ENCODE peak calls at places on chromosomes 12 and 14, in five cellular contexts. One of them, this sample, is unnamed.

GRCh38 chr12:19177754-19178153 is 48.2 kb downstream of the PLEKHA5 start:
- DNase-seq in body of pancreas: no peak
- DNase-seq in endothelial cell: no peak
- DNase-seq in pancreas: no peak
- DNase-seq in astrocyte of the cerebellum: no peak
- DNase-seq in this sample: no peak

GRCh38 chr12:23757541-23757962 is 191.9 kb downstream of the SOX5 start:
- DNase-seq in astrocyte of the cerebellum: no peak
- DNase-seq in endothelial cell: peak
- DNase-seq in body of pancreas: no peak
- DNase-seq in pancreas: no peak
- DNase-seq in this sample: peak

GRCh38 chr14:20751963-20752562 is 6.4 kb downstream of the EDDM3A start:
- DNase-seq in astrocyte of the cerebellum: no peak
- DNase-seq in pancreas: no peak
- DNase-seq in body of pancreas: no peak
- DNase-seq in endothelial cell: no peak
- DNase-seq in this sample: no peak

GRCh38 chr14:72800848-72801370 is 93.0 kb downstream of the DPF3 start:
- DNase-seq in endothelial cell: no peak
- DNase-seq in pancreas: no peak
- DNase-seq in astrocyte of the cerebellum: no peak
- DNase-seq in body of pancreas: no peak
- DNase-seq in this sample: no peak

GRCh38 chr14:34081576-34082136 is 130.8 kb upstream of the EGLN3 start:
- DNase-seq in astrocyte of the cerebellum: peak
- DNase-seq in body of pancreas: peak
- DNase-seq in endothelial cell: no peak
- DNase-seq in pancreas: peak
- DNase-seq in this sample: peak

GRCh38 chr12:38158428-38159091 is 158.0 kb upstream of the ALG10B start:
- DNase-seq in astrocyte of the cerebellum: no peak
- DNase-seq in endothelial cell: no peak
- DNase-seq in body of pancreas: no peak
- DNase-seq in pancreas: no peak
- DNase-seq in this sample: no peak

GRCh38 chr12:113347107-113347506 is 11.3 kb upstream of the PLBD2 start:
- DNase-seq in pancreas: no peak
- DNase-seq in endothelial cell: no peak
- DNase-seq in body of pancreas: no peak
- DNase-seq in astrocyte of the cerebellum: no peak
- DNase-seq in this sample: no peak

GRCh38 chr12:12405882-12406281 is 49.0 kb downstream of the BORCS5 start:
- DNase-seq in pancreas: peak
- DNase-seq in astrocyte of the cerebellum: no peak
- DNase-seq in body of pancreas: peak
- DNase-seq in endothelial cell: no peak
- DNase-seq in this sample: peak

GRCh38 chr12:54001283-54002187 is 1.6 kb downstream of the HOXC9 start:
- DNase-seq in body of pancreas: no peak
- DNase-seq in endothelial cell: no peak
- DNase-seq in pancreas: no peak
- DNase-seq in astrocyte of the cerebellum: no peak
- DNase-seq in this sample: no peak

GRCh38 chr12:25971675-25972035 is 13.2 kb downstream of the RASSF8 start:
- DNase-seq in body of pancreas: no peak
- DNase-seq in astrocyte of the cerebellum: no peak
- DNase-seq in pancreas: no peak
- DNase-seq in endothelial cell: no peak
- DNase-seq in this sample: no peak

GRCh38 chr12:25975179-25975578 is 16.7 kb downstream of the RASSF8 start:
- DNase-seq in body of pancreas: no peak
- DNase-seq in pancreas: no peak
- DNase-seq in endothelial cell: no peak
- DNase-seq in astrocyte of the cerebellum: no peak
- DNase-seq in this sample: no peak

GRCh38 chr12:25970082-25970481 is 11.6 kb downstream of the RASSF8 start:
- DNase-seq in endothelial cell: no peak
- DNase-seq in astrocyte of the cerebellum: no peak
- DNase-seq in pancreas: no peak
- DNase-seq in body of pancreas: no peak
- DNase-seq in this sample: no peak

GRCh38 chr12:25972783-25973182 is 14.3 kb downstream of the RASSF8 start:
- DNase-seq in body of pancreas: no peak
- DNase-seq in endothelial cell: no peak
- DNase-seq in astrocyte of the cerebellum: no peak
- DNase-seq in pancreas: no peak
- DNase-seq in this sample: no peak

GRCh38 chr12:25970916-25971674 is 12.6 kb downstream of the RASSF8 start:
- DNase-seq in endothelial cell: no peak
- DNase-seq in body of pancreas: no peak
- DNase-seq in pancreas: no peak
- DNase-seq in astrocyte of the cerebellum: no peak
- DNase-seq in this sample: peak
- TF ChIP-seq CTCF in endothelial cell: peak
- TF ChIP-seq CTCF in body of pancreas: no peak
- TF ChIP-seq CTCF in pancreas: no peak
- TF ChIP-seq CTCF in astrocyte of the cerebellum: peak
- TF ChIP-seq CTCF in this sample: no peak

GRCh38 chr14:43503508-43503907 is 1003.6 kb downstream of the FSCB start:
- DNase-seq in pancreas: no peak
- DNase-seq in endothelial cell: no peak
- DNase-seq in astrocyte of the cerebellum: no peak
- DNase-seq in body of pancreas: no peak
- DNase-seq in this sample: no peak
- TF ChIP-seq CTCF in pancreas: no peak
- TF ChIP-seq CTCF in endothelial cell: no peak
- TF ChIP-seq CTCF in astrocyte of the cerebellum: no peak
- TF ChIP-seq CTCF in body of pancreas: peak
- TF ChIP-seq CTCF in this sample: peak

GRCh38 chr12:6644903-6645302 is 2.3 kb downstream of the ACRBP start:
- DNase-seq in body of pancreas: no peak
- DNase-seq in pancreas: no peak
- DNase-seq in astrocyte of the cerebellum: no peak
- DNase-seq in endothelial cell: peak
- DNase-seq in this sample: no peak
- TF ChIP-seq CTCF in body of pancreas: no peak
- TF ChIP-seq CTCF in pancreas: no peak
- TF ChIP-seq CTCF in astrocyte of the cerebellum: no peak
- TF ChIP-seq CTCF in endothelial cell: no peak
- TF ChIP-seq CTCF in this sample: peak

GRCh38 chr12:105235747-105236476 is at the start of gene APPL2:
- DNase-seq in pancreas: peak
- DNase-seq in astrocyte of the cerebellum: peak
- DNase-seq in body of pancreas: peak
- DNase-seq in endothelial cell: peak
- DNase-seq in this sample: peak
- TF ChIP-seq CTCF in pancreas: no peak
- TF ChIP-seq CTCF in astrocyte of the cerebellum: no peak
- TF ChIP-seq CTCF in body of pancreas: peak
- TF ChIP-seq CTCF in endothelial cell: peak
- TF ChIP-seq CTCF in this sample: no peak

GRCh38 chr12:71638499-71638898 is 25.1 kb downstream of the ZFC3H1 start:
- DNase-seq in endothelial cell: no peak
- DNase-seq in astrocyte of the cerebellum: no peak
- DNase-seq in pancreas: no peak
- DNase-seq in body of pancreas: no peak
- DNase-seq in this sample: no peak

GRCh38 chr12:71640316-71640715 is 23.3 kb downstream of the ZFC3H1 start:
- DNase-seq in astrocyte of the cerebellum: no peak
- DNase-seq in endothelial cell: no peak
- DNase-seq in body of pancreas: no peak
- DNase-seq in pancreas: no peak
- DNase-seq in this sample: no peak

GRCh38 chr12:71641390-71641789 is 22.3 kb downstream of the ZFC3H1 start:
- DNase-seq in body of pancreas: no peak
- DNase-seq in endothelial cell: no peak
- DNase-seq in astrocyte of the cerebellum: no peak
- DNase-seq in pancreas: no peak
- DNase-seq in this sample: no peak

GRCh38 chr12:71639341-71639760 is 24.3 kb downstream of the ZFC3H1 start:
- DNase-seq in pancreas: no peak
- DNase-seq in endothelial cell: peak
- DNase-seq in astrocyte of the cerebellum: no peak
- DNase-seq in body of pancreas: no peak
- DNase-seq in this sample: no peak

GRCh38 chr12:71636704-71637115 is 26.9 kb downstream of the ZFC3H1 start:
- DNase-seq in pancreas: no peak
- DNase-seq in body of pancreas: no peak
- DNase-seq in endothelial cell: peak
- DNase-seq in astrocyte of the cerebellum: peak
- DNase-seq in this sample: peak
- TF ChIP-seq CTCF in pancreas: peak
- TF ChIP-seq CTCF in body of pancreas: peak
- TF ChIP-seq CTCF in endothelial cell: peak
- TF ChIP-seq CTCF in astrocyte of the cerebellum: peak
- TF ChIP-seq CTCF in this sample: peak

DNA sequence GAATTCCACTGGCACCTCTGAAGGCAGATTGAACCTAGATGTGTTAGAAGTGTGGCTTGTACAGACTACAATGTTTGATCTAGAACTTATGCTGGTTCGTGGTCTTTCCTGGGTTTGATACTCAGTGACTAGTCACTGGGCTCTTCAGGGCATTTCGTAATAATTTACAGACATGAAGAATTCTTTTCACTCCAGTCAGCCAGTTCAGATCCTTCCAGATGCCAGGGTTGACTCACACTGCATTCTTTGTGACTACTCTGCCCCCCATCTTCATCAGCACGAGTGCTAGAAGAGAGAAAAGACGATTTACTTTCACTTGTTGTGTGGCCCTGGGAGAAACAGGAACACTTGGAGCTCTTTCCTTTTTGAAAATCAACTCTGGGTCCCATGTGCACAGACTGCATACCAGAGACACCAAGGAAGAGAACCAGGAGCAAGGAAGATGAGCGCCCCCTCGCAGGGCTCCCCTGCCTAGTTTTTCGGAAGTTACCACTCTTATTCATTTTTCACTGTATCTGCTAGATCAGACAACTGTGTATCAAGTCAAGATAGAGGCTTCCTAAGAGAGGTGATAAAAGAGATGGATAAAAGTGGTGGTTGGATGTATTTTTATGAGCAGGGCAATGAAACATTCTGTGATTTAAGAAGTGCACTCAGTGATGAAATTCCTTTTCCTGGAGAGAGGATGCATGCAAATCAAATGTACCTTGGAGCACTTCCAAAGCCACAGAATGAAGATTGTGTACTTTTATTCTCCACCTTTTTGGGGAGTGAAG is 33.5 kb upstream of the EVL start:
- DNase-seq in endothelial cell: no peak
- DNase-seq in pancreas: no peak
- DNase-seq in astrocyte of the cerebellum: peak
- DNase-seq in body of pancreas: no peak
- DNase-seq in this sample: peak
- TF ChIP-seq CTCF in endothelial cell: no peak
- TF ChIP-seq CTCF in pancreas: no peak
- TF ChIP-seq CTCF in astrocyte of the cerebellum: no peak
- TF ChIP-seq CTCF in body of pancreas: no peak
- TF ChIP-seq CTCF in this sample: peak

GRCh38 chr14:63212209-63212608 is 8.0 kb downstream of the RHOJ start:
- DNase-seq in endothelial cell: no peak
- DNase-seq in pancreas: no peak
- DNase-seq in body of pancreas: no peak
- DNase-seq in astrocyte of the cerebellum: no peak
- DNase-seq in this sample: no peak
- TF ChIP-seq CTCF in endothelial cell: peak
- TF ChIP-seq CTCF in pancreas: no peak
- TF ChIP-seq CTCF in body of pancreas: no peak
- TF ChIP-seq CTCF in astrocyte of the cerebellum: peak
- TF ChIP-seq CTCF in this sample: peak

GRCh38 chr14:65286443-65286842 is 126.1 kb upstream of the FUT8 start:
- DNase-seq in body of pancreas: no peak
- DNase-seq in pancreas: no peak
- DNase-seq in endothelial cell: no peak
- DNase-seq in astrocyte of the cerebellum: no peak
- DNase-seq in this sample: no peak
- TF ChIP-seq CTCF in body of pancreas: peak
- TF ChIP-seq CTCF in pancreas: no peak
- TF ChIP-seq CTCF in endothelial cell: peak
- TF ChIP-seq CTCF in astrocyte of the cerebellum: peak
- TF ChIP-seq CTCF in this sample: peak

DNA sequence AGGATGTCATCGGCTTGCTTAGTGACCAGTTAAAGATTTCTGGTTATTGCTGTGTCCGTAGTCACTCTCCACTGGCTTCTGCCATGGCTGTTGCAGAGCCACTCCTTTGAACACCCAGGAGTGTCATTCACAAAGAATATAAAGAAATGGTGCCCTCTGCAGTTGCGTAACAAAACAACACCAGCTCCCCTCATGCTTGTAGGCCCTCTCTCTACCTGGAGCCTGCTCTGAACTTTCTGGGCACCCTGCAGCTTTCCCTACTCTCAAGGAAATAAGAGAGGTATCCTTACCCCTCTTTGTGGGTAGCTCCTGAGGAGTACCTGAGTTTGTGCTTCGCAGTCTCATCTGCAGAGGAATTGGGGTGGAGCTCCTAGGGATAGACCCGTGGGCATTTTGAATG is 97.3 kb upstream of the TMEM260 start:
- DNase-seq in astrocyte of the cerebellum: no peak
- DNase-seq in body of pancreas: no peak
- DNase-seq in endothelial cell: peak
- DNase-seq in pancreas: no peak
- DNase-seq in this sample: no peak
- TF ChIP-seq CTCF in astrocyte of the cerebellum: no peak
- TF ChIP-seq CTCF in body of pancreas: peak
- TF ChIP-seq CTCF in endothelial cell: peak
- TF ChIP-seq CTCF in pancreas: no peak
- TF ChIP-seq CTCF in this sample: peak

DNA sequence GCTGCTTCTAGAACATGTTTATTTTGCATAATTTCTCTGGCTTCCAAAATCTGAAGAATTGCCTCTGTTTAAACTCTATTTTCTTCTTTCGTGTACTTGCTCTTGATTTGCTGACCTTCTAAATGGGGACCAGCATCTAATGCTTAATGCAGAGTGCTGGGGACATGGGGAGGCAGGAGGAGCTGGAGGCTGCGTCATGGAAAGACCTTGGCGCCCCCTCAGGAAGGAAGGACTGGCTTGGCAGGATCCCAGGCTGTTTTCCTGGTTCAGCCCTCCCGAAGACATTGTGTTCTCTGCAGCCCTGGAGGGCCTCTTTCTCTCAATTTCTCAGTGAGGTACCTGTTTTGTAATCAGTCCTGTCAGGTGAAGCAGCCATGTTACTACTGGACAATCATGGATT is 5.5 kb downstream of the PRKCH start:
- DNase-seq in pancreas: peak
- DNase-seq in endothelial cell: peak
- DNase-seq in body of pancreas: peak
- DNase-seq in astrocyte of the cerebellum: no peak
- DNase-seq in this sample: no peak
- TF ChIP-seq CTCF in pancreas: no peak
- TF ChIP-seq CTCF in endothelial cell: no peak
- TF ChIP-seq CTCF in body of pancreas: no peak
- TF ChIP-seq CTCF in astrocyte of the cerebellum: no peak
- TF ChIP-seq CTCF in this sample: no peak